ENCODE peak calls at places on chromosomes 12 and 14, in nine cellular contexts. L is GM03348, N is GM10248, D is HTR-8/SVneo, T is germinal center, C is NCI-H2029 treated with DMSO at 0.1 percent for 48 hours, V is glutamatergic neuron, O is breast epithelium, W is CMK. A is an unnamed sample.

GRCh38 chr14:55814064-55814463 is 234.1 kb downstream of the KTN1 start:
- DNase-seq in T (no peak), V (no peak), N (no peak), C (no peak), W (no peak), L (no peak), D (no peak), O (no peak), A (no peak)

GRCh38 chr12:118398878-118399277 is 22.5 kb downstream of the SUDS3 start:
- DNase-seq in N (no peak), O (no peak), D (no peak), W (no peak), V (no peak), T (no peak), C (no peak), L (no peak), A (no peak)

GRCh38 chr12:115749071-115749470 is 528.4 kb downstream of the MED13L start:
- DNase-seq in T (no peak), O (no peak), L (peak), V (no peak), N (no peak), W (no peak), D (no peak), C (no peak), A (no peak)

GRCh38 chr14:94904636-94905035 is 134.7 kb upstream of the GSC start:
- DNase-seq in V (no peak), T (no peak), L (peak), O (no peak), N (no peak), W (no peak), C (no peak), D (peak), A (no peak)

GRCh38 chr14:63726499-63726898 is 1.4 kb downstream of the SGPP1 start:
- DNase-seq in D (no peak), T (no peak), V (no peak), N (no peak), L (no peak), O (no peak), C (no peak), W (no peak), A (no peak)

GRCh38 chr14:95935228-95935822 is 58.7 kb downstream of the TUNAR start:
- DNase-seq in O (no peak), L (peak), W (peak), N (no peak), T (no peak), C (no peak), V (no peak), D (peak), A (no peak)

GRCh38 chr14:74660167-74660566 is 48.1 kb upstream of the LTBP2 start:
- DNase-seq in W (no peak), L (no peak), N (no peak), O (no peak), V (no peak), D (no peak), C (no peak), T (no peak), A (no peak)

GRCh38 chr14:101474563-101475467 is 86.5 kb upstream of the DIO3 start:
- DNase-seq in L (no peak), V (no peak), C (no peak), N (no peak), T (no peak), W (no peak), D (no peak), O (peak), A (no peak)

GRCh38 chr12:47079365-47079893 is at the start of gene PCED1B:
- DNase-seq in W (no peak), N (peak), L (peak), D (no peak), V (peak), O (peak), T (peak), C (peak), A (no peak)

GRCh38 chr14:100904307-100905019 is 941 bp upstream of the RTL1 start:
- DNase-seq in C (no peak), W (peak), V (peak), T (no peak), D (no peak), L (no peak), O (no peak), N (no peak), A (no peak)

GRCh38 chr12:122793685-122794106 is 19.3 kb downstream of the CCDC62 start:
- DNase-seq in N (peak), W (no peak), O (no peak), D (peak), L (peak), V (no peak), T (peak), C (peak), A (peak)